ENCODE peak calls at places on chromosomes 7 and 10, in nine cellular contexts. One of them, this sample, is unnamed.

GRCh38 chr10:76881477-76882220 is 756.0 kb downstream of the KCNMA1 start:
- DNase-seq in right atrium auricular region: no peak
- DNase-seq in WERI-Rb-1: no peak
- DNase-seq in upper lobe of right lung: no peak
- DNase-seq in mammary epithelial cell: peak
- DNase-seq in AG04450: peak
- DNase-seq in lower lobe of right lung: no peak
- DNase-seq in CD8-positive, alpha-beta T cell: no peak
- DNase-seq in astrocyte of the cerebellum: no peak
- DNase-seq in this sample: no peak

GRCh38 chr10:77685494-77685893 is 47.9 kb upstream of the KCNMA1 start:
- DNase-seq in astrocyte of the cerebellum: no peak
- DNase-seq in CD8-positive, alpha-beta T cell: no peak
- DNase-seq in upper lobe of right lung: no peak
- DNase-seq in AG04450: no peak
- DNase-seq in right atrium auricular region: no peak
- DNase-seq in mammary epithelial cell: no peak
- DNase-seq in lower lobe of right lung: no peak
- DNase-seq in WERI-Rb-1: no peak
- DNase-seq in this sample: no peak

GRCh38 chr10:62728479-62728878 is 76.0 kb upstream of the ADO start:
- DNase-seq in WERI-Rb-1: no peak
- DNase-seq in CD8-positive, alpha-beta T cell: no peak
- DNase-seq in AG04450: no peak
- DNase-seq in astrocyte of the cerebellum: no peak
- DNase-seq in lower lobe of right lung: peak
- DNase-seq in right atrium auricular region: no peak
- DNase-seq in mammary epithelial cell: no peak
- DNase-seq in upper lobe of right lung: no peak
- DNase-seq in this sample: no peak

GRCh38 chr10:71218046-71218832 is 5.9 kb downstream of the UNC5B start:
- DNase-seq in CD8-positive, alpha-beta T cell: no peak
- DNase-seq in AG04450: no peak
- DNase-seq in right atrium auricular region: peak
- DNase-seq in upper lobe of right lung: peak
- DNase-seq in astrocyte of the cerebellum: no peak
- DNase-seq in mammary epithelial cell: peak
- DNase-seq in WERI-Rb-1: no peak
- DNase-seq in lower lobe of right lung: no peak
- DNase-seq in this sample: peak

GRCh38 chr10:84548869-84549268 is 220.5 kb downstream of the CCSER2 start:
- DNase-seq in AG04450: no peak
- DNase-seq in right atrium auricular region: no peak
- DNase-seq in astrocyte of the cerebellum: no peak
- DNase-seq in lower lobe of right lung: no peak
- DNase-seq in WERI-Rb-1: no peak
- DNase-seq in CD8-positive, alpha-beta T cell: no peak
- DNase-seq in upper lobe of right lung: no peak
- DNase-seq in mammary epithelial cell: no peak
- DNase-seq in this sample: no peak

GRCh38 chr10:71880425-71881306 is 29.6 kb upstream of the PSAP start:
- DNase-seq in right atrium auricular region: no peak
- DNase-seq in CD8-positive, alpha-beta T cell: no peak
- DNase-seq in astrocyte of the cerebellum: no peak
- DNase-seq in WERI-Rb-1: no peak
- DNase-seq in upper lobe of right lung: no peak
- DNase-seq in lower lobe of right lung: no peak
- DNase-seq in AG04450: no peak
- DNase-seq in mammary epithelial cell: no peak
- DNase-seq in this sample: no peak

GRCh38 chr10:128898133-128898915 is 568.7 kb upstream of the MGMT start:
- DNase-seq in AG04450: no peak
- DNase-seq in astrocyte of the cerebellum: no peak
- DNase-seq in lower lobe of right lung: no peak
- DNase-seq in upper lobe of right lung: no peak
- DNase-seq in right atrium auricular region: no peak
- DNase-seq in mammary epithelial cell: no peak
- DNase-seq in WERI-Rb-1: no peak
- DNase-seq in CD8-positive, alpha-beta T cell: no peak
- DNase-seq in this sample: no peak

GRCh38 chr7:121547341-121548092 is 151.4 kb upstream of the FAM3C start:
- DNase-seq in WERI-Rb-1: no peak
- DNase-seq in lower lobe of right lung: no peak
- DNase-seq in upper lobe of right lung: no peak
- DNase-seq in AG04450: peak
- DNase-seq in right atrium auricular region: no peak
- DNase-seq in CD8-positive, alpha-beta T cell: no peak
- DNase-seq in mammary epithelial cell: peak
- DNase-seq in astrocyte of the cerebellum: peak
- DNase-seq in this sample: no peak

GRCh38 chr10:4384254-4384653 is 441.8 kb upstream of the AKR1E2 start:
- DNase-seq in mammary epithelial cell: no peak
- DNase-seq in upper lobe of right lung: no peak
- DNase-seq in astrocyte of the cerebellum: peak
- DNase-seq in lower lobe of right lung: no peak
- DNase-seq in AG04450: peak
- DNase-seq in WERI-Rb-1: no peak
- DNase-seq in CD8-positive, alpha-beta T cell: no peak
- DNase-seq in right atrium auricular region: no peak
- DNase-seq in this sample: no peak

GRCh38 chr7:106681815-106682495 is 21.0 kb upstream of the CCDC71L start:
- DNase-seq in lower lobe of right lung: no peak
- DNase-seq in mammary epithelial cell: no peak
- DNase-seq in right atrium auricular region: no peak
- DNase-seq in astrocyte of the cerebellum: no peak
- DNase-seq in WERI-Rb-1: no peak
- DNase-seq in CD8-positive, alpha-beta T cell: no peak
- DNase-seq in upper lobe of right lung: no peak
- DNase-seq in AG04450: no peak
- DNase-seq in this sample: no peak

DNA sequence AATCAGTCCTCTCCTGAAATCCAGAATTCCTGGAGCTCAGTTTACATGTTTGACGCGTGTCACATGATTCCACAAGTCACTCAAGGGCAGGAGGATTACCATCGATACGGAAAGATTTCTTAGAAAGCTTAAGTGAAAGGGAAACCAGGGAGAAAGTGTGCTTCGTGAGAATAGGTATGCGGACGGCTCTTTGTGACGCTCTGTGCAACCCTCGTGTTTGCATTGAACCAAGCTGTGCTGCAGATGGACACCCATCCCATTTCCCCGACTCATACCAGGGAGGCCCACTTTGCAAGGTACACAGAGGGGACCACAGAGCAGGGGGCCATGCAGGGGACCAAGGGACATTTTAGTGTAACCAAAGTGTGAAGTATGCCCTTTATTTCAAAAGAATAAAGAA is 43.2 kb downstream of the IKZF1 start:
- DNase-seq in WERI-Rb-1: no peak
- DNase-seq in mammary epithelial cell: no peak
- DNase-seq in lower lobe of right lung: no peak
- DNase-seq in AG04450: no peak
- DNase-seq in CD8-positive, alpha-beta T cell: no peak
- DNase-seq in right atrium auricular region: no peak
- DNase-seq in upper lobe of right lung: no peak
- DNase-seq in astrocyte of the cerebellum: no peak
- DNase-seq in this sample: no peak
- H3K4me3 ChIP-seq in WERI-Rb-1: no peak
- H3K4me3 ChIP-seq in mammary epithelial cell: no peak
- H3K4me3 ChIP-seq in lower lobe of right lung: no peak
- H3K4me3 ChIP-seq in AG04450: no peak
- H3K4me3 ChIP-seq in CD8-positive, alpha-beta T cell: no peak
- H3K4me3 ChIP-seq in right atrium auricular region: no peak
- H3K4me3 ChIP-seq in upper lobe of right lung: no peak
- H3K4me3 ChIP-seq in astrocyte of the cerebellum: no peak
- H3K4me3 ChIP-seq in this sample: no peak

GRCh38 chr7:93547716-93548115 is 26.8 kb downstream of the CALCR start:
- DNase-seq in lower lobe of right lung: no peak
- DNase-seq in AG04450: no peak
- DNase-seq in WERI-Rb-1: no peak
- DNase-seq in right atrium auricular region: no peak
- DNase-seq in mammary epithelial cell: no peak
- DNase-seq in astrocyte of the cerebellum: no peak
- DNase-seq in CD8-positive, alpha-beta T cell: no peak
- DNase-seq in upper lobe of right lung: no peak
- DNase-seq in this sample: no peak

GRCh38 chr7:93551931-93552330 is 22.6 kb downstream of the CALCR start:
- DNase-seq in upper lobe of right lung: no peak
- DNase-seq in WERI-Rb-1: no peak
- DNase-seq in lower lobe of right lung: no peak
- DNase-seq in right atrium auricular region: no peak
- DNase-seq in astrocyte of the cerebellum: no peak
- DNase-seq in AG04450: no peak
- DNase-seq in mammary epithelial cell: no peak
- DNase-seq in CD8-positive, alpha-beta T cell: no peak
- DNase-seq in this sample: no peak

DNA sequence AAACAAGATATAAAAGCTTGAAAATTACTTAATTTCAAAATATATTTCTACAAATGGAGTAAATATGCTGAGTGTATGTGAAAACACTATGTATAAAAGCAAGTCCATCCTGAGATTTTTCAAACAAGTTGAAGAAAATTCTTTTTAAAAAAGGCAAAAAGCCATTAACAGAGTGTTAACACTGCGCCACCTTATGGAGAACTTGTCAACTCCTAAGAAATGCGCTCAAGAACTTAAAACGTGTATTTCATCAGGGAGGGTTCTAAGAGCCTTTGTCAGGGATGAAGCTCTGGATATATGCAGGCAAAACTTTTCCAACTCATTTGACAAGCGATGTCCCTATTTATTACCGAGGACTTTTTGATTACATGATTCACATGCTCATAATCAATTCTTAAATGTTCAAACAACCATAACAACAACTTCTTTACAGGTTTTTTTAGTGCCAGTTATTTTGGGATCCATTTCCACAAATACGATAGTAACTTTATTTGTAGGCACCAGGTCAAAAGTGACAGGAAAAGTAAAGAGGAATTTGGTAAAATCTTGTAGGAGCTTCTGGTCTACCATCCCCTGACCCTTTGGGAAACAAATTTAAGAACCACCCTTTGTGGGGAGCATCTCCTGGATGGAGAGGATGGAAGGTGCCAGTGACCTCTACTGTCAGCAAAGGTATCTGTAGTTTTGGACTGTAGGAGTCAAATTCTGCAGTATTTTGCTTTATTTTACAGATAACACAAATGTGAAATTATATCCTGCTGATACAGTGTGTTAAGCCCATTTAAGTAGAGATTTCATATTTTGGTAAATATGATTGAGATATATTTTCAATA is 23.2 kb downstream of the CALCR start:
- DNase-seq in right atrium auricular region: no peak
- DNase-seq in WERI-Rb-1: no peak
- DNase-seq in astrocyte of the cerebellum: peak
- DNase-seq in CD8-positive, alpha-beta T cell: no peak
- DNase-seq in mammary epithelial cell: peak
- DNase-seq in lower lobe of right lung: no peak
- DNase-seq in AG04450: peak
- DNase-seq in upper lobe of right lung: no peak
- DNase-seq in this sample: no peak
- TF ChIP-seq CTCF in right atrium auricular region: no peak
- TF ChIP-seq CTCF in WERI-Rb-1: peak
- TF ChIP-seq CTCF in astrocyte of the cerebellum: peak
- TF ChIP-seq CTCF in CD8-positive, alpha-beta T cell: peak
- TF ChIP-seq CTCF in mammary epithelial cell: peak
- TF ChIP-seq CTCF in lower lobe of right lung: peak
- TF ChIP-seq CTCF in AG04450: peak
- TF ChIP-seq CTCF in upper lobe of right lung: peak
- TF ChIP-seq CTCF in this sample: peak

GRCh38 chr7:3493499-3493898 is 192.4 kb downstream of the SDK1 start:
- DNase-seq in mammary epithelial cell: peak
- DNase-seq in right atrium auricular region: no peak
- DNase-seq in AG04450: peak
- DNase-seq in astrocyte of the cerebellum: peak
- DNase-seq in upper lobe of right lung: no peak
- DNase-seq in CD8-positive, alpha-beta T cell: no peak
- DNase-seq in WERI-Rb-1: no peak
- DNase-seq in lower lobe of right lung: no peak
- DNase-seq in this sample: no peak
- H3K4me3 ChIP-seq in mammary epithelial cell: no peak
- H3K4me3 ChIP-seq in right atrium auricular region: no peak
- H3K4me3 ChIP-seq in AG04450: no peak
- H3K4me3 ChIP-seq in astrocyte of the cerebellum: no peak
- H3K4me3 ChIP-seq in upper lobe of right lung: no peak
- H3K4me3 ChIP-seq in CD8-positive, alpha-beta T cell: no peak
- H3K4me3 ChIP-seq in WERI-Rb-1: no peak
- H3K4me3 ChIP-seq in lower lobe of right lung: no peak
- H3K4me3 ChIP-seq in this sample: no peak

GRCh38 chr7:115679976-115680375 is 350.6 kb downstream of the TFEC start:
- DNase-seq in WERI-Rb-1: peak
- DNase-seq in right atrium auricular region: no peak
- DNase-seq in AG04450: no peak
- DNase-seq in CD8-positive, alpha-beta T cell: no peak
- DNase-seq in upper lobe of right lung: no peak
- DNase-seq in lower lobe of right lung: no peak
- DNase-seq in astrocyte of the cerebellum: no peak
- DNase-seq in mammary epithelial cell: peak
- DNase-seq in this sample: no peak
- TF ChIP-seq CTCF in WERI-Rb-1: peak
- TF ChIP-seq CTCF in right atrium auricular region: no peak
- TF ChIP-seq CTCF in AG04450: peak
- TF ChIP-seq CTCF in CD8-positive, alpha-beta T cell: no peak
- TF ChIP-seq CTCF in upper lobe of right lung: peak
- TF ChIP-seq CTCF in lower lobe of right lung: peak
- TF ChIP-seq CTCF in astrocyte of the cerebellum: peak
- TF ChIP-seq CTCF in mammary epithelial cell: peak
- TF ChIP-seq CTCF in this sample: peak

DNA sequence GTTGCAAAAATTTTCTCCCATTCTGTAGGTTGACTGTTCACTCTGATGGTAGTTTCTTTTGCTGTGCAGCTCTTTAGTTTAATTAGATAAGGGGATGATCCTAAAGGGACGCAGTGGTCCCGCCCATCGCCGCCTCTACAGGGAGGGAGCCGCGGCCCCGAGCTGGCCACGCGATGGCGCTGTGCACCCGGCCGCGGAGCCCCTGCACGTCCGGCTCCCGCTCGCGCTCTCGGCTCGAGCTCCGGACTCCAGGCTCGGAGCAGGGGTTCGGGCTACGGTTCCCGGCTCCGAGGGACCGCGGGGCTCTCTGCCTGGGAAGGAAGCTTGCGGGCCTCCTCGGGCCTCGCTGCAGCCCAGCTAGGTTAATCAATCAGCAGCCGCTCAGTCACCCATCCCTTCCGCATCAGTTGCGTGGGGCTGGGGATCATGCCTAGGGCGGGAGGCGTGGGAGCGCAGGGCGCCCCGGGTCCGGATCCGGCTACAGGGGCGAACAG is 97.8 kb downstream of the WDR11 start:
- DNase-seq in lower lobe of right lung: peak
- DNase-seq in right atrium auricular region: peak
- DNase-seq in astrocyte of the cerebellum: peak
- DNase-seq in mammary epithelial cell: peak
- DNase-seq in CD8-positive, alpha-beta T cell: no peak
- DNase-seq in upper lobe of right lung: peak
- DNase-seq in WERI-Rb-1: peak
- DNase-seq in AG04450: peak
- DNase-seq in this sample: peak
- H3K4me3 ChIP-seq in lower lobe of right lung: peak
- H3K4me3 ChIP-seq in right atrium auricular region: peak
- H3K4me3 ChIP-seq in astrocyte of the cerebellum: peak
- H3K4me3 ChIP-seq in mammary epithelial cell: no peak
- H3K4me3 ChIP-seq in CD8-positive, alpha-beta T cell: peak
- H3K4me3 ChIP-seq in upper lobe of right lung: peak
- H3K4me3 ChIP-seq in WERI-Rb-1: no peak
- H3K4me3 ChIP-seq in AG04450: peak
- H3K4me3 ChIP-seq in this sample: peak